ENCODE peak calls at places on chromosome 17, in seven cellular contexts. M is right lobe of liver, W is fibroblast of lung, U is uterus, I is ovary, Z is psoas muscle, G is tibial artery. T is an unnamed sample. For H3K27me3 and H3K4me1, the result is how much of the 10 kb centered on the place peaks cover.

GRCh38 chr17:15281909-15282308 is 16.8 kb upstream of the PMP22 start:
- DNase-seq in M (no peak), W (peak), U (no peak), I (no peak), Z (no peak), G (no peak), T (no peak)

GRCh38 chr17:15112881-15113617 is 152.1 kb downstream of the PMP22 start:
- DNase-seq in M (no peak), W (no peak), U (no peak), I (no peak), Z (no peak), G (no peak), T (no peak)

GRCh38 chr17:37062036-37062435 is 113.3 kb downstream of the AATF start:
- DNase-seq in M (no peak), W (no peak), U (no peak), I (no peak), Z (no peak), G (no peak), T (no peak)

GRCh38 chr17:29140631-29141483 is 39.3 kb downstream of the MYO18A start:
- DNase-seq in M (no peak), W (no peak), U (no peak), I (peak), Z (no peak), G (peak), T (peak)

GRCh38 chr17:7745748-7746470 is 28.4 kb downstream of the DNAH2 start:
- DNase-seq in M (no peak), W (peak), U (no peak), I (peak), Z (no peak), G (no peak), T (no peak)

GRCh38 chr17:67244621-67245072 is 349 bp downstream of the HELZ start:
- DNase-seq in M (peak), W (no peak), U (peak), I (peak), Z (peak), G (peak), T (no peak)

GRCh38 chr17:42055496-42055895 is 5.1 kb upstream of the C17orf113 start:
- DNase-seq in M (no peak), W (no peak), U (no peak), I (no peak), Z (no peak), G (no peak), T (no peak)

GRCh38 chr17:54944796-54945195 is 23.7 kb downstream of the COX11 start:
- DNase-seq in M (no peak), W (peak), U (no peak), I (no peak), Z (no peak), G (no peak), T (no peak)

GRCh38 chr17:27296427-27296979 is 2.6 kb downstream of the WSB1 start:
- DNase-seq in M (no peak), W (peak), U (no peak), I (no peak), Z (no peak), G (no peak), T (no peak)

GRCh38 chr17:21689604-21690003 is 2.7 kb upstream of the KCNJ18 start:
- DNase-seq in M (no peak), W (peak), U (peak), I (peak), Z (peak), G (peak), T (no peak)

GRCh38 chr17:6019959-6020358 is 50.2 kb upstream of the WSCD1 start:
- DNase-seq in M (no peak), W (no peak), U (no peak), I (no peak), Z (no peak), G (no peak), T (no peak)

GRCh38 chr17:82913304-82914043 is 73.7 kb upstream of the ZNF750 start:
- DNase-seq in M (no peak), W (no peak), U (no peak), I (no peak), Z (peak), G (no peak), T (no peak)

GRCh38 chr17:7478276-7479138 is 924 bp downstream of the ZBTB4 start:
- DNase-seq in M (no peak), W (peak), U (peak), I (peak), Z (peak), G (peak), T (peak)

GRCh38 chr17:64256913-64257807 is 5.9 kb downstream of the TEX2 start:
- DNase-seq in M (no peak), W (peak), U (no peak), I (no peak), Z (no peak), G (no peak), T (no peak)

DNA sequence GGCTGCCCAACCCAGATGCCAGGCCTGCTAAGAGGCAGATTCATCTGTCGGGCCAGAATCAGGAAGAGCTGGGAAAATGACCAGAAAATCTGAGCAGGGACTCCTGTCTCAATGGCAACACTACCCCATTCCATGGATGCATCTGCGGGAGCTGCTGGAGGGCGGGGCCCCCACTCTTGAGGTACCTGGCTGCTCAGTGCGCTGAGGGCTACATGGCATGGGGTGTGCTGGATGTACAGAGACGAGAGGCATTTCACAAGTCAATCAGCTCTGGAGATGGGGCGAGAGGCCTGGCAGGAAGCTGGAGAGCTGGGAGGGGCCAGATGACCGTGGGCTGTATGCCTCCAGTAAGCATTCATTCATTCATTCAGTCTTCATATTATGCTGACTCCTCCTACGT is 6.4 kb downstream of the SDK2 start:
- DNase-seq in M (no peak), W (no peak), U (no peak), I (no peak), Z (no peak), G (peak), T (no peak)
- H3K27me3 ChIP-seq in M (under half), W (under half), U (under half), I (under half), Z (under half), G (under half), T (under half)

GRCh38 chr17:48046296-48046695 is 1.9 kb upstream of the NFE2L1 start:
- DNase-seq in M (no peak), W (no peak), U (no peak), I (no peak), Z (no peak), G (peak), T (no peak)
- H3K4me1 ChIP-seq in M (under half), W (under half), U (under half), I (under half), Z (under half), G (under half), T (under half)

DNA sequence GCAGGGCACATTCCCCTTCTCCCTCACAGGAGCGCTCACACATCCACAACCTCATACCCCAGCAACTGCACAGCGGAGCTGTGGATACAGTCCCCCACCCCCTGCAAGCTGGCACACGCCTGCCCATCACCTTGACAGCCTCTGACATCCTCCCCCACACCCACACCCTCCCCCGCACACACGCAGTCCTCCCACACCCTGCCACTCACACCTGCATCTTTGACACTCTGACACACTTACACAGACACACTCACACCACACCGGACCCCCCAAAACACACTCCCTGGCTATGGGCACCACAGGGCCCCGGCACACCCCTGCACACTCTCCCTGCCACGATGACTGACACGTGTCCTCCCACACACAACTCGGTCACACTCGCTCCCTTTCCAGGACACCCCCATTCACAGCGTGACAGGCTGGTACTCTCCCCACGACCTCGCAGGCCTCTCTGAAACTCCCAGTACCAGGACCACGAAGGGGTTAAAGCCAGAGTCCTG is 531 bp upstream of the PPP1R1B start:
- DNase-seq in M (no peak), W (no peak), U (no peak), I (no peak), Z (no peak), G (no peak), T (no peak)
- H3K27me3 ChIP-seq in M (under half), W (half or more), U (under half), I (under half), Z (under half), G (under half), T (under half)

GRCh38 chr17:39702901-39703893 is 3.3 kb downstream of the ERBB2 start:
- DNase-seq in M (no peak), W (no peak), U (no peak), I (no peak), Z (no peak), G (no peak), T (no peak)
- H3K4me1 ChIP-seq in M (half or more), W (under half), U (under half), I (under half), Z (half or more), G (half or more), T (under half)

DNA sequence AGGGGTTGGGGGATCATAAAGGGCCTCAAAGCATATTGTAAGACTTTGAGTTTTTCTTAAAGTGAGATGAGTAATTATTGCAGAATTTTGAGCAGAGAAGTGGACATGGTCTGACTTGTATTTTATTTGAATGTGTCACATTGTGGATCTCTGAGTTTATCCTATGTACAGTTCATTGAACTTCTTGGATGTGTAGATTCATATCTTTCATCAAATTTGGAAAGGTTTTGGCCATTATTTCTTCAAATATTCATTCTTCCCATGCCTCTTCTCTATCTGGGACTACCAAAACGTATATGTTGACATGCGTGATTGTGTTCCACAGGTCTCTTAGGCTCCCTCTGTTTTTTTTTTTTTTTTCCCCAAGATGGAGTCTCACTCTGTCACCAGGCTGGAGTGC is 14.3 kb upstream of the DLX3 start:
- DNase-seq in M (no peak), W (no peak), U (no peak), I (no peak), Z (no peak), G (no peak), T (no peak)
- H3K27me3 ChIP-seq in M (under half), W (under half), U (under half), I (under half), Z (under half), G (under half), T (under half)

DNA sequence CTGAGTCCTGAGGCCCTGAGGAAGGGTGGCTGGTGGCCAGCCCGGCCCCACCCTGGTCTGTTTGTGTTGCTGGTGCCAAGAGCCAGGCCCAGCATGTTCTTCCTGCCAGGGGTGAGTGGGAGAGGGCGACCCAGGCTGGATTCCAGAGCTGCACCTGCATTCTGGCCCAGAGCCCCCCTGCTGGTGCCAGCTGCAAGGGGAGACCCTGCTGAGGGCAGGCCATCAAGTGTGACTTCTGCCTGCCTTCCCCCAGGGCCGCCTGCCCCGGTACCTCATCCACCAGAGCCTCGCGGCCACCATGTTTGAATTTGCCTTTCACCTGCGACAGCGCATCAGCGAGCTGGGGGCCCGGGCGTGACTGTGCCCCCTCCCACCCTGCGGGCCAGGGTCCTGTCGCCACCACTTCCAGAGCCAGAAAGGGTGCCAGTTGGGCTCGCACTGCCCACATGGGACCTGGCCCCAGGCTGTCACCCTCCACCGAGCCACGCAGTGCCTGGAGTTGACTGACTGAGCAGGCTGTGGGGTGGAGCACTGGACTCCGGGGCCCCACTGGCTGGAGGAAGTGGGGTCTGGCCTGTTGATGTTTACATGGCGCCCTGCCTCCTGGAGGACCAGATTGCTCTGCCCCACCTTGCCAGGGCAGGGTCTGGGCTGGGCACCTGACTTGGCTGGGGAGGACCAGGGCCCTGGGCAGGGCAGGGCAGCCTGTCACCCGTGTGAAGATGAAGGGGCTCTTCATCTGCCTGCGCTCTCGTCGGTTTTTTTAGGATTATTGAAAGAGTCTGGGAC is 2.4 kb upstream of the TCAP start:
- DNase-seq in M (no peak), W (no peak), U (no peak), I (no peak), Z (no peak), G (peak), T (no peak)
- H3K4me1 ChIP-seq in M (under half), W (under half), U (under half), I (under half), Z (half or more), G (half or more), T (half or more)

GRCh38 chr17:9011001-9011400 is 10.3 kb upstream of the NTN1 start:
- DNase-seq in M (no peak), W (no peak), U (no peak), I (no peak), Z (no peak), G (no peak), T (no peak)

GRCh38 chr17:9007052-9007714 is 14.1 kb upstream of the NTN1 start:
- DNase-seq in M (no peak), W (no peak), U (no peak), I (no peak), Z (no peak), G (no peak), T (no peak)

GRCh38 chr17:9009737-9010136 is 11.6 kb upstream of the NTN1 start:
- DNase-seq in M (no peak), W (no peak), U (no peak), I (no peak), Z (no peak), G (peak), T (no peak)

GRCh38 chr17:9006175-9006767 is 15.0 kb upstream of the NTN1 start:
- DNase-seq in M (no peak), W (no peak), U (no peak), I (no peak), Z (no peak), G (no peak), T (no peak)

DNA sequence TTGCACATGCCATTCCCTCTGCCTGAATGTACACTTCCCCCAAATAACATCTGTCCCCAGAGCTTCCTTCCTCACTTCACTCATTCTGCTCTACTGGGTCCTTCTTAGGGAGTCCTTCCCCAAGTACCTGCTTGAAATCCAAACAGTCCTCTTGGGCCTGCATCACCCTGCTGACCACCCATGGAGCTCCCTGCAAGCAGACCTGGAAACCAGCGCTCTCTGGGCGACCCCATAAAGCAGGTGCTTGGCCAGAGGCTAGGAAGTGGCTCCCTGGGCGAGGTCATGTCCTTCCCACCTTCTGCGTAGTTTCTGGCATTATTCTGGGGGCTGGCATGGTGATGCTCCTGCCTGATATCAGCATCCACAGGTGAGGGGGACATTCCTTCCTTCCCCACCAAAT is 12.2 kb upstream of the NTN1 start:
- DNase-seq in M (no peak), W (no peak), U (no peak), I (no peak), Z (no peak), G (peak), T (no peak)
- H3K27me3 ChIP-seq in M (under half), W (under half), U (under half), I (under half), Z (under half), G (under half), T (half or more)

GRCh38 chr17:57552114-57552601 is 192.9 kb downstream of the CCDC182 start:
- DNase-seq in M (no peak), W (peak), U (peak), I (peak), Z (no peak), G (no peak), T (peak)

GRCh38 chr17:57550671-57551315 is 194.3 kb downstream of the CCDC182 start:
- DNase-seq in M (no peak), W (no peak), U (no peak), I (no peak), Z (no peak), G (no peak), T (no peak)

GRCh38 chr17:57553525-57553924 is 191.6 kb downstream of the CCDC182 start:
- DNase-seq in M (no peak), W (peak), U (no peak), I (peak), Z (no peak), G (no peak), T (no peak)

GRCh38 chr17:57549996-57550395 is 195.1 kb downstream of the CCDC182 start:
- DNase-seq in M (no peak), W (no peak), U (no peak), I (no peak), Z (no peak), G (no peak), T (no peak)

DNA sequence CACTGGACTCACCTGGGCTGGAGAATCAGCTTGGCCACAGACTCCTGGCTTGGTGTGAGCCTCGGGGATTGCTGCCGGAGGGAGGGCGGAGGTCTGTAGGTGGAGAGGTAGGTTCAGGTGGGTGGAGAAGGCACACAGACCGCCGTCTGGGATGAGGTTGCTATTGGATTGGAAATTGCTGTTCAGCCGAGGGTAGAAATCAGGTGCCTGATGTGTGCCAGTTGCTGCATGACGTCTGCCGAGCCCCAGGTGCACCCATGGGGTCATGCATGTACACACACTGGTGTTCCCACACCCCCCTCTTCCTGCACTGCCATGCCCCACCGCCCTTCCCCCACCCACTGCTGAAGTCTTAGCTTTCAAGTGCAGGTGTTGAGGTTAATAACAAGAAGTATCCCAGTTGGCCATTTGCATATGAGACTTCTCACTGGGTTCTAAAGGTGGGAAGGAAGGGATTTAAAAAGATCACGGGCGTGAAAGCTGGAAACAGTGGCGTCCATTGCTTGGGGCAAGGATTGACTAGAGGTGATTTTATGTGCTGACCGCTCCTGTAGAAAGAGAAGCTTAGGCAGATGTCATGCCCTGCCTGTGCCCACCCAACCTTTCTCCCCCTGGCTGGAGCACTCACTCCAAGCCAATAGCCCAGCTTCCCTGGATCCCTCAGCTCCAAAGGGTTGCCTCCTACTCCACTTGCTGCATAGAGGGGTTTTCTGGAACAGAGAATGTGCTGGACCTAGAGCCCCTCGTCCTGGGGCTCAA is 193.6 kb downstream of the CCDC182 start:
- DNase-seq in M (no peak), W (no peak), U (no peak), I (no peak), Z (no peak), G (no peak), T (no peak)
- H3K4me1 ChIP-seq in M (under half), W (under half), U (under half), I (under half), Z (half or more), G (under half), T (under half)

T was measured in heart right ventricle.